ENCODE peak calls at places on chromosomes 7 and 10, in four cellular contexts. X is H1, K is HepG2, Q is K562. V is an unnamed sample.

GRCh38 chr10:12902135-12902572 is 99.4 kb downstream of the CCDC3 start:
- DNase-seq in X (peak), K (peak), Q (peak), V (peak)

GRCh38 chr10:12489357-12489756 is 140.0 kb downstream of the CAMK1D start:
- DNase-seq in X (no peak), K (no peak), Q (no peak), V (no peak)

GRCh38 chr7:100632951-100633717 is 8.2 kb downstream of the TFR2 start:
- DNase-seq in X (peak), K (no peak), Q (no peak), V (no peak)

GRCh38 chr7:585229-585711 is 65.6 kb upstream of the PDGFA start:
- DNase-seq in X (no peak), K (no peak), Q (peak), V (peak)

GRCh38 chr7:110600983-110601382 is 489.9 kb upstream of the LRRN3 start:
- DNase-seq in X (no peak), K (no peak), Q (no peak), V (no peak)

GRCh38 chr7:103951311-103951710 is 38.1 kb downstream of the RELN start:
- DNase-seq in X (no peak), K (no peak), Q (no peak), V (no peak)

GRCh38 chr7:27113991-27114866 is 11.7 kb upstream of the HOXA2 start:
- DNase-seq in X (peak), K (no peak), Q (no peak), V (no peak)

GRCh38 chr10:128222317-128222849 is 96.2 kb upstream of the MKI67 start:
- DNase-seq in X (no peak), K (no peak), Q (no peak), V (no peak)

GRCh38 chr7:128007293-128007680 is 23.9 kb downstream of the LRRC4 start:
- DNase-seq in X (no peak), K (no peak), Q (no peak), V (no peak)

GRCh38 chr7:128268233-128268632 is 27.2 kb downstream of the LEP start:
- DNase-seq in X (no peak), K (no peak), Q (no peak), V (no peak)

GRCh38 chr7:88111136-88111748 is 108.6 kb downstream of the SRI start:
- DNase-seq in X (no peak), K (peak), Q (peak), V (no peak)

GRCh38 chr10:65952086-65952485 is 973.8 kb upstream of the LRRTM3 start:
- DNase-seq in X (no peak), K (no peak), Q (no peak), V (no peak)

GRCh38 chr10:75575940-75576339 is 144.5 kb downstream of the LRMDA start:
- DNase-seq in X (no peak), K (no peak), Q (no peak), V (no peak)

GRCh38 chr7:18357691-18358090 is 137.9 kb upstream of the HDAC9 start:
- DNase-seq in X (no peak), K (no peak), Q (no peak), V (no peak)

GRCh38 chr7:18354108-18354507 is 141.4 kb upstream of the HDAC9 start:
- DNase-seq in X (no peak), K (no peak), Q (no peak), V (no peak)

GRCh38 chr7:18352339-18353255 is 143.0 kb upstream of the HDAC9 start:
- DNase-seq in X (peak), K (peak), Q (peak), V (no peak)

GRCh38 chr7:18354686-18355085 is 140.9 kb upstream of the HDAC9 start:
- DNase-seq in X (no peak), K (no peak), Q (no peak), V (no peak)

GRCh38 chr7:18356195-18356645 is 139.3 kb upstream of the HDAC9 start:
- DNase-seq in X (no peak), K (peak), Q (peak), V (no peak)
- TF ChIP-seq HDAC6 in X (no peak), K (no peak), Q (no peak), V (no peak)

DNA sequence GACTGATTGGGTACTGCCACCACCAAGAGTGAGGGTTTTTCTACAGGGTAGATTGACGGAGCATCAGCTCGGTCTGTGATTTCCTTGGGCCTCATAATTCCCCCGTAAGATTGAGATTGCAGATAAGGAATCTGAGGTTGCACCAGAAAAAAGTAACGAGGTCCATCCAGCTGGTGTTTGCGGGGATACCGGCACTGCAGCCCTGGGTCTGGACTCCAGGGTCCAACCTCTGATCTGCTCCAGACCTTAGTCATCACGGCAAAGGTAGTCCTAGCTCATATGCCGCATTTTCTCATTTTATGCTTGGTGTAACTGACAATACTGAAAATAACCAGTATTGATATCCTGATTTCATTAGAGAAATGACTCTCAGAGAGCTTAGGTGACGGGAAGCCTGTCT is 3.9 kb downstream of the CARD11 start:
- DNase-seq in X (no peak), K (no peak), Q (no peak), V (no peak)
- TF ChIP-seq HDAC6 in X (no peak), K (no peak), Q (no peak), V (no peak)

GRCh38 chr10:104127411-104127810 is 5.4 kb downstream of the SFR1 start:
- DNase-seq in X (peak), K (no peak), Q (no peak), V (no peak)
- TF ChIP-seq HDAC6 in X (no peak), K (no peak), Q (no peak), V (no peak)

GRCh38 chr7:151388430-151388829 is 21.4 kb downstream of the WDR86 start:
- DNase-seq in X (no peak), K (no peak), Q (no peak), V (no peak)

GRCh38 chr7:151389096-151389767 is 20.6 kb downstream of the WDR86 start:
- DNase-seq in X (no peak), K (no peak), Q (no peak), V (no peak)

GRCh38 chr7:151390594-151391357 is 19.1 kb downstream of the WDR86 start:
- DNase-seq in X (no peak), K (no peak), Q (peak), V (no peak)

GRCh38 chr7:151391358-151391730 is 18.5 kb downstream of the WDR86 start:
- DNase-seq in X (no peak), K (no peak), Q (no peak), V (no peak)

GRCh38 chr7:151389768-151390593 is 19.9 kb downstream of the WDR86 start:
- DNase-seq in X (no peak), K (no peak), Q (no peak), V (no peak)
- TF ChIP-seq HDAC6 in X (no peak), K (no peak), Q (no peak), V (no peak)

GRCh38 chr10:119595715-119596515 is 849 bp downstream of the TIAL1 start:
- DNase-seq in X (peak), K (no peak), Q (peak), V (no peak)
- TF ChIP-seq HDAC6 in X (no peak), K (no peak), Q (no peak), V (no peak)

GRCh38 chr7:1966631-1967200 is 266.0 kb downstream of the MAD1L1 start:
- DNase-seq in X (no peak), K (no peak), Q (no peak), V (no peak)
- TF ChIP-seq HDAC6 in X (no peak), K (no peak), Q (no peak), V (no peak)

DNA sequence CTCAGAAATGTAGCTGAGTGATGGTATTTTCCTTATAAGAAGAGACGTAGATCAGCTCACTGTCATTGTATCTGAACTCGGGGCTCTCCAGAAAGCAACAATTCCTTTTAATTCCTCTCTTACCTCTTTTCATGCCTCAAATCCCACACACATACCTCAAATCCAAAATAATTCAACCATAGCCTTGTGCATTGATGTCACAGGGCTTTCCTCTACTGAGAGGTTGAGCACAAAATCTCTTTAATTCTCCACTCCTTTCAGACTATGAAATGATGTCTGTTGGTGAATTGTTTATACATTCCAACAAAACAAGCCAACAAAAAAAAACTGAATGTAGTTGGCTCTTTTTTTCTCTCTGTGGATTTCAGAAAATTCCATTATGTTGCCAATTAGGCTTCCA is 53.2 kb downstream of the BPGM start:
- DNase-seq in X (no peak), K (no peak), Q (no peak), V (no peak)
- TF ChIP-seq HDAC6 in X (no peak), K (no peak), Q (no peak), V (no peak)